ENCODE peak calls at places on chromosomes 2 and 18, in five cellular contexts. K is body of pancreas, N is transverse colon, B is A549, P is hepatocyte. O is an unnamed sample.

GRCh38 chr18:47235096-47235495 is 16.4 kb downstream of the SKOR2 start:
- DNase-seq in K (no peak), N (no peak), B (no peak), P (no peak), O (no peak)

GRCh38 chr2:152166633-152167032 is 8.9 kb downstream of the STAM2 start:
- DNase-seq in B (no peak), N (no peak), P (no peak), K (no peak), O (peak; percentile 32)

GRCh38 chr2:46015671-46016070 is 281.5 kb upstream of the EPAS1 start:
- DNase-seq in P (no peak), N (no peak), B (no peak), K (no peak), O (no peak)

GRCh38 chr2:19911799-19912509 is 10.2 kb upstream of the TTC32 start:
- DNase-seq in N (no peak), P (no peak), K (no peak), B (peak; percentile 31), O (no peak)

GRCh38 chr2:200223385-200223784 is 83.1 kb upstream of the SPATS2L start:
- DNase-seq in P (no peak), K (peak; percentile 35), B (no peak), N (no peak), O (peak; percentile 82)

GRCh38 chr2:84969511-84970265 is 1.3 kb upstream of the KCMF1 start:
- DNase-seq in B (peak; percentile 52), N (no peak), P (no peak), K (no peak), O (peak; percentile 46)

GRCh38 chr2:231715988-231716616 is 7.8 kb downstream of the PTMA start:
- DNase-seq in B (no peak), P (no peak), N (no peak), K (no peak), O (peak; percentile 52)

GRCh38 chr18:31438402-31438801 is 9.1 kb upstream of the DSG3 start:
- DNase-seq in K (no peak), P (no peak), N (no peak), B (no peak), O (no peak)

GRCh38 chr2:206462240-206462854 is 19.0 kb downstream of the ADAM23 start:
- DNase-seq in N (no peak), K (no peak), B (no peak), P (no peak), O (no peak)

GRCh38 chr2:64454316-64455030 is 511 bp downstream of the LGALSL start:
- DNase-seq in P (peak; percentile 82), K (peak; percentile 60), B (peak; percentile 55), N (peak; percentile 66), O (peak; percentile 56)

GRCh38 chr2:191818725-191819333 is 28.1 kb downstream of the CAVIN2 start:
- DNase-seq in P (no peak), B (no peak), N (no peak), K (no peak), O (peak; percentile 50)

GRCh38 chr18:24811963-24812681 is 351.7 kb downstream of the HRH4 start:
- DNase-seq in B (no peak), P (peak; percentile 10), N (peak; percentile 19), K (no peak), O (no peak)

GRCh38 chr2:69007603-69008002 is 5.4 kb upstream of the ANTXR1 start:
- DNase-seq in K (no peak), P (no peak), N (no peak), B (no peak), O (no peak)

GRCh38 chr2:73175663-73176204 is 26.6 kb upstream of the NOTO start:
- DNase-seq in N (peak; percentile 81), B (no peak), P (peak; percentile 83), K (peak; percentile 86), O (peak; percentile 82)

GRCh38 chr18:32056613-32057358 is 34.9 kb upstream of the RNF138 start:
- DNase-seq in K (no peak), N (no peak), B (no peak), P (no peak), O (no peak)

GRCh38 chr2:109062558-109063325 is 66.3 kb upstream of the SH3RF3 start:
- DNase-seq in B (no peak), N (no peak), K (no peak), P (no peak), O (peak; percentile 19)

GRCh38 chr2:27184115-27184514 is 27.7 kb upstream of the ATRAID start:
- DNase-seq in K (no peak), P (no peak), B (no peak), N (no peak), O (peak; percentile 78)
- H3K27ac ChIP-seq in K (no peak overlapping the region), P (no peak overlapping the region), B (no peak overlapping the region), N (peak overlapping the region; percentile 71), O (peak overlapping the region; percentile 14)

DNA sequence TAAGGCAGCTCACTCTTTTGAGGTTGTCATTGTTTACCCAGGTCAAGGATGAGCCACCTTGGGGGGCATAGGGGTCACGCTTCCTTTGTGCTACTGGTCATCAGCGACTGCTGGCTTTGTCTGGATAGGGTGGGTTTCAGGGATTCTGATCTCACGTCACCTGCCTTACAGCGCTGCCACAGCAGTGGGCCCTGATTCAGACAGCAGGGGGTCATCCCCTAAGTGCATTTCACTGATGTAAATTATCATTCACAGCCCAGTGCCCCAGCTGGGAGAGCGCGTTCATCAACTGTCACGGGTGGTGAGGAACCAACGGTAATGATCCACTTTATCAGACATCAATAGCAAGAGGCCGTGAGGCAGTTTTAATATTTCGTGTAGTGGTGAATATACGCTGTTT is 291.2 kb downstream of the NEDD4L start:
- DNase-seq in B (no peak), N (no peak), K (no peak), P (no peak), O (no peak)
- H3K27ac ChIP-seq in B (no peak overlapping the region), N (no peak overlapping the region), K (no peak overlapping the region), P (no peak overlapping the region), O (no peak overlapping the region)

GRCh38 chr2:38128653-38129052 is 52.7 kb upstream of the CYP1B1 start:
- DNase-seq in P (no peak), K (peak; percentile 75), N (no peak), B (no peak), O (no peak)

GRCh38 chr2:38129987-38130386 is 54.0 kb upstream of the CYP1B1 start:
- DNase-seq in P (no peak), B (no peak), K (peak; percentile 46), N (no peak), O (no peak)

GRCh38 chr2:38130877-38131276 is 54.9 kb upstream of the CYP1B1 start:
- DNase-seq in B (no peak), K (no peak), N (no peak), P (no peak), O (no peak)

GRCh38 chr2:38127277-38127676 is 51.3 kb upstream of the CYP1B1 start:
- DNase-seq in K (no peak), P (no peak), N (no peak), B (no peak), O (no peak)

DNA sequence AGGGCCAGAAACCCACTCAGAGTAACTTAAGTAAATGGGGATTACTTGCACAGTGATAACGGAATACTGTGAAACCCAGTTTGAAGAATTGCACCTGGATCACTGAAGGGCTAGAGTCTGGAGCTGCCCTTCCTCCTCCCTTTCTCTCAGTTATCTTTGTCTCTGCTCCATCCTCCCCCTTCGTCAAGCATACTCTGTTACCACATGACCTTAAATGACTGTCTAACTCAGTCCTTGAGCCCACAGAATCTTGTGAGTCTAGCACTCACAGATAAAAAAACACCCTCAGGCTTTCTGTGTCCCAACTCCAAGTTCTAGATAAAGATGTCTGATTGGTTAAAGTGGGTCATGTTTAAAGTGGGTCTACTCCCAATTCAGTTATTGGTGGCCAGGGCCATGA is 53.5 kb upstream of the CYP1B1 start:
- DNase-seq in P (no peak), B (no peak), K (no peak), N (no peak), O (no peak)
- H3K27ac ChIP-seq in P (no peak overlapping the region), B (no peak overlapping the region), K (no peak overlapping the region), N (no peak overlapping the region), O (no peak overlapping the region)

DNA sequence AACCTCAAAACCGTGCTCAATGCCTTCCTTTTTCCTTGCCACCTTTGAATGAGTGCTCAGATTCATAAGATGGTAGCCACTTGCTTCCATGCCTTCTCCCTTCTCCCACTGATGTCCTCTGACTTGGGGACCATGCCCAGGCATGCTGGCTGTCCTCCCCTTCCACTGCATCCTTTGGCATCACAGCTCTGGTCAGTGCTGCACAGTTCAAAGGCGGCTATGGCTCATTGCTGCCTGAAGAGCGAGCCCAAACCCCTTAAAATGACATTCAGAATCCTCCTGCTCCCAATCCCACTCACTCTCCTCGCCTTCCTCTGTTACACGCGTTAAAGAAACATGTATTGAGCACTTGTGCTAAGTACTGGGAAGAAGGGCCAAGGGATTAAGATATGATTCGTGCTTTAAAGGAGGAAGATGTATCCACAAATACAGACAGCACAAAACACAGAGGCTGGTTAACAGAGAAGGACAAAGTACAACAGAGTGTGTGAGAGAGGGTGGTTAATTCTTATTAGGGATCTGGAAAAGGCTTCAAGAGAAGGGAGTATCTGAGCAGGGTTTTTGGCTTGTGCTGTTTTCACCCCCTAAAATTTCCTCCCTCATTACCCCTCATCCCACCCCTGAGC is 81.8 kb downstream of the CERKL start:
- DNase-seq in N (no peak), B (no peak), K (no peak), P (no peak), O (peak; percentile 19)
- H3K27ac ChIP-seq in N (no peak overlapping the region), B (no peak overlapping the region), K (no peak overlapping the region), P (peak overlapping the region; percentile 39), O (no peak overlapping the region)

DNA sequence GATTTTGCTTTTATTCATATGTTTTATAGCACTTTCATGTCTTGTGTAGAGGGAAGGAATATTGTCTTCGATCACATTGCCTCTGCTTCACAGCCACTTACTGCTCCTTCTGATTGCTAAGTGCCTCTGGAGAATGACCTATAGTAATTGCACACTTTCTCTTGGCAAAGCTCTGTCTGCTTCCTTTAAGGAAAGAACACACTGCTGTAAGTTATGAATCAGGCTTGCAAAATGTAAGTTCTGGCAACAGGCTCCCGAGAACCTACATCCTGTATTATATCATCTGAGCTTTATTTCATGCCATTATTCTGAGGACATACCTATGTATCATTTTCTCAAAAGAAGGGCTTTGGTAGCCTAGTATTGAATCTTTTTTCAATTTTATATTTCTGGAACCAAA is 170.7 kb downstream of the ZNF804A start:
- DNase-seq in K (no peak), N (no peak), P (no peak), B (no peak), O (peak; percentile 41)
- H3K27ac ChIP-seq in K (no peak overlapping the region), N (no peak overlapping the region), P (no peak overlapping the region), B (no peak overlapping the region), O (no peak overlapping the region)

GRCh38 chr2:96369186-96369585 is 33.6 kb downstream of the NCAPH start:
- DNase-seq in P (no peak), N (no peak), B (no peak), K (no peak), O (no peak)

DNA sequence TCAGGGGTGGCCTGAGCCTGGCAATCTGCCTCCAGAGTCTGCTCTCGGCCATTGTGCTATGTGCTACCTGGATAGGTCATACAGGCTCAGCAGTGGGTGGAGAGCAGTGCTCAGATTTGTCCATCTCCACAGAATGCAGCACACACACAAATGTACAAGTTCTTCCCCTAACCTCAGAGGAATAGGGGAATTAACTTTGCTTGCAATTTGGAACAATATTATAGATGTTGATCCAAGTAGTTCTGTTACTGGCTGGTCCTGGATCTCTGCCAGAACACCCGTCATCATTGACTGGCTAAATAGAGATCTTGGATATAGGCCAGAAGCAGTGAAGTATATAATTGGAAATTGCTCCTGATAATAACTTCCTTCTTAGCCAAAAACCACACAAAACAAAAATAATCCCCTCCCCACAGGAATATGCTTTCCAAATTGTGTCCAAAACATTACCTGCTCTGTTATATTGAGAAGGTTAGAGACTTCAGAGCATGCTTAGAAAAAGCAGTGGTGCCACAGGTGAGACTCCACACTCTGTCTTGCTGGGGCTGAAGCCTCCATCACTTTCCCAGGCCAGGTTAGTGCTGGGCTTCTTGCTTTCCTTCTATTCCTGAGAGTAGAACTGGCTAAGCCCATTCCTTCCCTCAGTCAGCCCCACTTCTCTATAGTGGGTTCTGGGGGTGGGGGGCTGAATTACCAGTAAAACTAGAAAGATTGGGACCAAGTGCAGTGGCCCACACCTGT is 38.8 kb downstream of the NCAPH start:
- DNase-seq in B (no peak), P (peak; percentile 42), K (peak; percentile 82), N (peak; percentile 36), O (peak; percentile 11)
- H3K27ac ChIP-seq in B (no peak overlapping the region), P (no peak overlapping the region), K (no peak overlapping the region), N (no peak overlapping the region), O (no peak overlapping the region)

GRCh38 chr2:6924918-6925194 is 7.6 kb downstream of the RNF144A start:
- DNase-seq in B (no peak), N (no peak), P (no peak), K (no peak), O (no peak)
- H3K27ac ChIP-seq in B (no peak overlapping the region), N (no peak overlapping the region), P (no peak overlapping the region), K (peak overlapping the region; percentile 71), O (no peak overlapping the region)

O was measured in cardiac muscle cell.